ENCODE peak calls at places on chromosome 5, in four cellular contexts. X is psoas muscle, J is HepG2, S is Peyer's patch. H is an unnamed sample.

GRCh38 chr5:71481441-71481840 is 26.0 kb downstream of the BDP1 start:
- DNase-seq in S (no peak), X (no peak), J (no peak), H (no peak)

GRCh38 chr5:112109331-112109993 is 309.6 kb downstream of the EPB41L4A start:
- DNase-seq in S (no peak), X (peak; percentile 19), J (no peak), H (peak; percentile 38)

GRCh38 chr5:141848771-141849370 is 29.3 kb downstream of the PCDH1 start:
- DNase-seq in J (peak; percentile 71), S (peak; percentile 79), X (peak; percentile 40), H (peak; percentile 85)

GRCh38 chr5:145403959-145404358 is 431.2 kb downstream of the PRELID2 start:
- DNase-seq in J (no peak), X (no peak), S (no peak), H (no peak)

GRCh38 chr5:52893105-52893504 is 96.0 kb upstream of the ITGA2 start:
- DNase-seq in X (no peak), J (no peak), S (no peak), H (no peak)

GRCh38 chr5:72508241-72509170 is 1.3 kb upstream of the ZNF366 start:
- DNase-seq in X (no peak), J (no peak), S (no peak), H (no peak)

GRCh38 chr5:92864591-92864990 is 716.4 kb downstream of the NR2F1-AS1 start:
- DNase-seq in S (no peak), X (no peak), J (no peak), H (no peak)

GRCh38 chr5:19987594-19988345 is at the start of gene CDH18:
- DNase-seq in X (peak; percentile 35), J (no peak), S (peak; percentile 44), H (peak; percentile 32)

GRCh38 chr5:78799254-78800017 is 150.9 kb upstream of the LHFPL2 start:
- DNase-seq in S (no peak), J (no peak), X (no peak), H (no peak)

GRCh38 chr5:176388003-176388340 is 426 bp downstream of the NOP16 start:
- DNase-seq in J (peak; percentile 31), S (no peak), X (no peak), H (peak; percentile 63)

GRCh38 chr5:132310141-132310834 is 16.1 kb downstream of the SLC22A4 start:
- DNase-seq in S (no peak), X (no peak), J (no peak), H (no peak)

GRCh38 chr5:32520326-32520725 is 65.0 kb upstream of the SUB1 start:
- DNase-seq in J (no peak), X (no peak), S (no peak), H (no peak)

GRCh38 chr5:174340221-174340620 is 294.7 kb downstream of the NSG2 start:
- DNase-seq in X (no peak), J (no peak), S (no peak), H (no peak)

GRCh38 chr5:82364497-82364896 is 86.3 kb upstream of the RPS23 start:
- DNase-seq in S (no peak), X (no peak), J (no peak), H (no peak)

GRCh38 chr5:92380069-92380770 is 997.1 kb upstream of the ARRDC3 start:
- DNase-seq in J (no peak), S (no peak), X (no peak), H (no peak)

GRCh38 chr5:107058239-107058638 is 612.5 kb downstream of the EFNA5 start:
- DNase-seq in X (no peak), J (no peak), S (no peak), H (no peak)

GRCh38 chr5:84274585-84275468 is 109.9 kb downstream of the EDIL3 start:
- DNase-seq in X (no peak), J (peak; percentile 9), S (no peak), H (peak; percentile 36)

GRCh38 chr5:74954919-74955318 is 88.7 kb upstream of the FAM169A start:
- DNase-seq in J (peak; percentile 51), S (no peak), X (no peak), H (peak; percentile 45)

GRCh38 chr5:52844885-52845284 is 57.2 kb downstream of the ITGA1 start:
- DNase-seq in X (no peak), S (no peak), J (no peak), H (no peak)

GRCh38 chr5:171622010-171622409 is 163.6 kb upstream of the SMIM23 start:
- DNase-seq in X (no peak), J (no peak), S (no peak), H (no peak)

GRCh38 chr5:72955143-72955767 is 586 bp upstream of the FCHO2 start:
- DNase-seq in J (peak; percentile 64), X (peak; percentile 81), S (peak; percentile 82), H (peak; percentile 79)

GRCh38 chr5:130871346-130872086 is 293.5 kb downstream of the HINT1 start:
- DNase-seq in S (peak; percentile 50), J (peak; percentile 20), X (peak; percentile 44), H (no peak)

GRCh38 chr5:169805527-169805934 is 168.5 kb downstream of the DOCK2 start:
- DNase-seq in J (no peak), S (no peak), X (no peak), H (no peak)

GRCh38 chr5:40716000-40716399 is 36.3 kb downstream of the PTGER4 start:
- DNase-seq in J (no peak), X (no peak), S (no peak), H (no peak)

GRCh38 chr5:174245506-174245905 is 200.0 kb downstream of the NSG2 start:
- DNase-seq in S (no peak), J (no peak), X (no peak), H (no peak)

GRCh38 chr5:83715316-83716060 is 5.2 kb downstream of the HAPLN1 start:
- DNase-seq in J (no peak), S (no peak), X (no peak), H (no peak)

GRCh38 chr5:71757590-71758543 is 38.8 kb downstream of the CARTPT start:
- DNase-seq in S (peak; percentile 80), J (peak; percentile 67), X (peak; percentile 36), H (peak; percentile 62)

DNA sequence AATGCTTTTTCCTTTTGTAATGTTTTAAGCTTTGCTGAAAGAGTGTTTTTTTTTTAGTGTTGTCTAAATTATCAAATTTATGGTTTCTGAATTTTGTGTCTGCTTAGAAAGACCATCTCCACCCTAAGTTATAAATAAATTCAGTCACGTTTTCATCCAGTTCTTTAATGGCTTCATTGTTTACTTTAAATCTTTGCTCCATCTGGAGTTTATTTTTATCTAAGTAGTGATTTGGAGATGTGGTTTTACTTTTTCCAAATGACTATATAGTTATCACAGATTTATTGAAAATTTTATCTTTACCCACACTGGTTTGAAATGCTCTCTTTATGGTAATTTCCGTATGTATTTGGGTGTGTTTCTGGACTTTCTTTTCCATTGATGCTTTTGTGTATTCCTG is 577.2 kb upstream of the ZNF608 start:
- DNase-seq in J (no peak), X (no peak), S (no peak), H (no peak)
- TF ChIP-seq CTCF in J (no peak), X (no peak), S (no peak), H (no peak)

DNA sequence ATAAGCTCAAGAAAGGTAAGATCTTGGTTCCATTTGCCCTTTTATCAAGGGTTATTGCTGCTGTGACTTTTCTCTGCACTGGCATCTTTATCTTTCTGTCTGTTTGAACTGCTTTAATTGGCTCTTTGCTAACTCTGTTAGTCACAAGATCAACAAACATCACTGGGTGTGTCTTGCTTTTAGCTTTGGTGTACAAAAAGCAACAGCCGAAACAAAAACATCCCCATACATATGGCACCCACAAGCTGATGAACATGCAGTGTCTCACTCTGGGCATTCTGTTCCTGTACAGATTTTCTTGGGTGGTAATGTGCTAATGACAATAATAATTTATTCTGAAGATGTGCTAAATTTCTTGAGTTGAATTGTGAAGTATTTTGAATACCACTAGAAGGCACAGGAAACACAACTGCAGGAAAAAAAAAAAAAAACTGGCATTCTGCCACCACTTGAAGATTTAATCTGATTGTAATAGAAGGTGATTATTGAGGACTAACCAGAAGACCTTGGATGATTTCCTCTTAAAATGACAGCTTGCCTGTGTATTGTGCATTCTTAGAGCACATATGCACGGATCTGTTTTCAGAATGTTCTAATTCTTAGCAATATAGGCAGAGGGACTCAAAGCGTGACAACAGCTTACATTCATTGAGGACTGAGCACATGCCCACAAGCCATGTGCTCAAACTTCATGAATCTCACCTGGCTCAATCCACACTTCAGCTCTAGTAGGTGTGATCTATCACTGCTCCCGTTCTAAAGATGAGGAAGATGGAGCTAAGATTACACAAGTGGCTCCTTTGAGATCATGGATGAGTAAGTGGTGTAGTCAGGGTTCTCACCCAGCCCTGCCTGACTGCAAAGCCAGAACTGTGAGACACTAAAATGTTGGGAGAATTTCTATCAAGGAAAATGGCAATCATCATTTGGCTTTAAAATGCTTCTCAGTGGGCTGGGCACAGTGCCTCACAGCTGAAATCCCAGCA is 96.4 kb downstream of the EBF1 start:
- DNase-seq in J (no peak), S (no peak), X (peak; percentile 36), H (no peak)
- H3K4me1 ChIP-seq in J (no peaks in the 10 kb centered on the region), S (no peaks in the 10 kb centered on the region), X (peaks cover 6% of the 10 kb centered on the region), H (no peaks in the 10 kb centered on the region)

GRCh38 chr5:55223219-55223987 is 3.7 kb downstream of the MCIDAS start:
- DNase-seq in X (no peak), S (no peak), J (no peak), H (no peak)
- H3K27me3 ChIP-seq in X (peaks cover 11% of the 10 kb centered on the region), S (no peaks in the 10 kb centered on the region), J (peaks cover 36% of the 10 kb centered on the region), H (no peaks in the 10 kb centered on the region)

DNA sequence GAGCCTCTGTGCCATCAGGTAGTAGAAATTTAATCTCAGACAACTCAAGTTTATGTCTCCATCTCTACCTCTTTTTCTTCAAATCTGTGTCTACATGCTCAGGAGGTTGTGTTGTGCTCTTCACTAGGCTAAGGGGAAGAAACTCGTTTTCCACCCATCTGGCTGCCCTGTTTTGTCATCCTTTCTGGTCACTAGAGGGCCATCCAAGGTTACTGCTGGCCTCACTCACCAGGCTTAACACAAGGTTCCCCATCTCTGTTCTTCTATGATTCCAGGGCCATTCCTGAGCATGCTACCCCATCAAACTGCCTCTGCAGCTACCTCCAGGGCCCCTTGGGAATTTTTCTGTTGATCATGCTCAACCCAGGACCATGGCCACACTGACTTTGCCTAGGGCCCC is 213.3 kb upstream of the FBXL7 start:
- DNase-seq in X (no peak), S (no peak), J (no peak), H (peak; percentile 17)
- TF ChIP-seq CTCF in X (no peak), S (no peak), J (peak; percentile 41), H (no peak)

DNA sequence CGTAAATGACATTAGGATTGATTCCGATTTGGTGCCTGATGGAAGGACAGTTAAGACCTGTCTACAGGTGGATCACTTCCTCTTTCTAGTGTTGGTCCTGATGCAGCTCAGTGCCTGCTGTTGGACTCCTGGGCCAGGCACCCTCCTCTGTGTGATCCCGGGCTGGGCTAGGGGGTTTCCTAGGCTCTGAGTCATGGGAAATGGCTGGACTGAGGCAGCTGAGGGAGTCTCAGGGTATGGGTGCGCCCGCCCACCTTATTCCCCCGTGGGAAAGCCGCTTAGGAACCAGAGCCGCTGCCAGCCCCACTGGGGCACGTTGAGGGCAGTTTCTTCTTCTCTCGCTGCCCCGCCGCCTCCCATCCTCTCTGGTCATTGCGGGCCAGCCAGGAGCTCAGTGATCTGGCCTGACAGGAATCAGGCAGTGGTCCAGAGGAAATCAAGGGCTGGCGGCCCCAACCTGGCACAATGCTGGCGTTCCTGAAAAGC is 12.9 kb downstream of the TCF7 start:
- DNase-seq in J (no peak), S (no peak), X (no peak), H (no peak)
- H3K4me1 ChIP-seq in J (peaks cover 10% of the 10 kb centered on the region), S (no peaks in the 10 kb centered on the region), X (peaks cover 12% of the 10 kb centered on the region), H (no peaks in the 10 kb centered on the region)

DNA sequence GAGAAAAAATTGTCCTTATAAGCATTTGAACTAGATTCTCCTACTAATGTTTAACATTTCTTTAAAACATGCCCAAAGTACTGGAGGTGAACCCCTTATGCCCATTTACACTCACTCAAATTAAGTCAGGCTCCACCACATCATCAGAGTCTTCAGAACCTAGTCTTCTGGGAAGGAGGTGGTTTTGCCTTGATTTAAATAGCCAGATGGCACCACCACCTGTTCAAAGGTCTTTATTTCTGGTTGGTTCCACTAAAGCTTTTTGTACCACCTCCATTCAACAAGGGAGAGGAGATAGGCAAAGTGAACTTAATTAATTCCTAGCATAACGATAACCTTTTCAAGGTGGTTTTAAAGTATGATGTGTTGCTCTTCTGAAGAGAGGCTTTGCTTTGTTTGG is 189.5 kb downstream of the SLF1 start:
- DNase-seq in J (no peak), S (no peak), X (no peak), H (no peak)
- H3K27me3 ChIP-seq in J (no peaks in the 10 kb centered on the region), S (no peaks in the 10 kb centered on the region), X (peaks cover 4% of the 10 kb centered on the region), H (no peaks in the 10 kb centered on the region)

H was measured in Caco-2.